ENCODE peak calls at places on chromosomes 11 and 22, in five cellular contexts. One of them, this sample, is unnamed. For H3K4me1, the result is how much of the 10 kb centered on the place peaks cover.

GRCh38 chr22:47645450-47645914 is 883.0 kb downstream of the TBC1D22A start:
- DNase-seq in tibial nerve: no peak
- DNase-seq in lung: no peak
- DNase-seq in body of pancreas: no peak
- DNase-seq in PC-9: no peak
- DNase-seq in this sample: no peak

GRCh38 chr11:131661137-131661536 is 290.7 kb downstream of the NTM start:
- DNase-seq in tibial nerve: no peak
- DNase-seq in lung: no peak
- DNase-seq in body of pancreas: no peak
- DNase-seq in PC-9: no peak
- DNase-seq in this sample: no peak

GRCh38 chr11:76214968-76215548 is 8.8 kb upstream of the WNT11 start:
- DNase-seq in tibial nerve: no peak
- DNase-seq in lung: no peak
- DNase-seq in body of pancreas: no peak
- DNase-seq in PC-9: no peak
- DNase-seq in this sample: no peak

GRCh38 chr22:40178417-40179409 is 988 bp downstream of the TNRC6B start:
- DNase-seq in tibial nerve: no peak
- DNase-seq in lung: no peak
- DNase-seq in body of pancreas: no peak
- DNase-seq in PC-9: no peak
- DNase-seq in this sample: no peak

GRCh38 chr11:44623716-44624491 is 58.4 kb downstream of the CD82 start:
- DNase-seq in tibial nerve: no peak
- DNase-seq in lung: peak
- DNase-seq in body of pancreas: peak
- DNase-seq in PC-9: no peak
- DNase-seq in this sample: peak

GRCh38 chr11:108654994-108655631 is 9.8 kb upstream of the DDX10 start:
- DNase-seq in tibial nerve: no peak
- DNase-seq in lung: no peak
- DNase-seq in body of pancreas: peak
- DNase-seq in PC-9: peak
- DNase-seq in this sample: no peak

GRCh38 chr11:62542750-62543567 is 3.6 kb downstream of the AHNAK start:
- DNase-seq in tibial nerve: peak
- DNase-seq in lung: peak
- DNase-seq in body of pancreas: peak
- DNase-seq in PC-9: peak
- DNase-seq in this sample: peak

GRCh38 chr11:78298216-78298860 is 109.6 kb downstream of the USP35 start:
- DNase-seq in tibial nerve: no peak
- DNase-seq in lung: no peak
- DNase-seq in body of pancreas: no peak
- DNase-seq in PC-9: no peak
- DNase-seq in this sample: no peak

GRCh38 chr22:46674367-46674781 is 54.2 kb downstream of the GRAMD4 start:
- DNase-seq in tibial nerve: no peak
- DNase-seq in lung: peak
- DNase-seq in body of pancreas: no peak
- DNase-seq in PC-9: no peak
- DNase-seq in this sample: no peak

GRCh38 chr11:20327377-20327776 is 36.1 kb upstream of the HTATIP2 start:
- DNase-seq in tibial nerve: no peak
- DNase-seq in lung: no peak
- DNase-seq in body of pancreas: no peak
- DNase-seq in PC-9: no peak
- DNase-seq in this sample: no peak

GRCh38 chr11:30914143-30914762 is 328.1 kb upstream of the MPPED2 start:
- DNase-seq in tibial nerve: no peak
- DNase-seq in lung: no peak
- DNase-seq in body of pancreas: peak
- DNase-seq in PC-9: peak
- DNase-seq in this sample: peak

GRCh38 chr11:9525116-9525515 is 48.4 kb upstream of the WEE1 start:
- DNase-seq in tibial nerve: no peak
- DNase-seq in lung: no peak
- DNase-seq in body of pancreas: no peak
- DNase-seq in PC-9: no peak
- DNase-seq in this sample: no peak

GRCh38 chr22:19845369-19845722 is 9.3 kb downstream of the GNB1L start:
- DNase-seq in tibial nerve: no peak
- DNase-seq in lung: no peak
- DNase-seq in body of pancreas: no peak
- DNase-seq in PC-9: no peak
- DNase-seq in this sample: peak

GRCh38 chr11:36566407-36567053 is 1.3 kb upstream of the RAG1 start:
- DNase-seq in tibial nerve: no peak
- DNase-seq in lung: no peak
- DNase-seq in body of pancreas: no peak
- DNase-seq in PC-9: no peak
- DNase-seq in this sample: no peak

GRCh38 chr11:66884443-66884842 is 27.6 kb downstream of the LRFN4 start:
- DNase-seq in tibial nerve: no peak
- DNase-seq in lung: no peak
- DNase-seq in body of pancreas: no peak
- DNase-seq in PC-9: no peak
- DNase-seq in this sample: no peak

GRCh38 chr11:65982824-65983588 is 19.0 kb downstream of the EIF1AD start:
- DNase-seq in tibial nerve: no peak
- DNase-seq in lung: no peak
- DNase-seq in body of pancreas: no peak
- DNase-seq in PC-9: no peak
- DNase-seq in this sample: no peak

GRCh38 chr11:110133182-110133581 is 40.0 kb downstream of the ZC3H12C start:
- DNase-seq in tibial nerve: no peak
- DNase-seq in lung: no peak
- DNase-seq in body of pancreas: no peak
- DNase-seq in PC-9: no peak
- DNase-seq in this sample: no peak

GRCh38 chr11:103091441-103091809 is 535 bp downstream of the DCUN1D5 start:
- DNase-seq in tibial nerve: peak
- DNase-seq in lung: peak
- DNase-seq in body of pancreas: peak
- DNase-seq in PC-9: peak
- DNase-seq in this sample: no peak

GRCh38 chr22:42308887-42309468 is 38.5 kb upstream of the TCF20 start:
- DNase-seq in tibial nerve: no peak
- DNase-seq in lung: no peak
- DNase-seq in body of pancreas: no peak
- DNase-seq in PC-9: no peak
- DNase-seq in this sample: no peak

GRCh38 chr22:49619301-49619700 is 208.4 kb downstream of the BRD1 start:
- DNase-seq in tibial nerve: no peak
- DNase-seq in lung: no peak
- DNase-seq in body of pancreas: peak
- DNase-seq in PC-9: no peak
- DNase-seq in this sample: no peak

GRCh38 chr22:32546935-32547334 is 72.3 kb downstream of the FBXO7 start:
- DNase-seq in tibial nerve: no peak
- DNase-seq in lung: no peak
- DNase-seq in body of pancreas: no peak
- DNase-seq in PC-9: no peak
- DNase-seq in this sample: no peak

GRCh38 chr11:6404341-6405038 is 14.2 kb downstream of the SMPD1 start:
- DNase-seq in tibial nerve: no peak
- DNase-seq in lung: no peak
- DNase-seq in body of pancreas: no peak
- DNase-seq in PC-9: no peak
- DNase-seq in this sample: no peak
- H3K4me1 ChIP-seq in tibial nerve: under half
- H3K4me1 ChIP-seq in lung: under half
- H3K4me1 ChIP-seq in body of pancreas: under half
- H3K4me1 ChIP-seq in PC-9: under half
- H3K4me1 ChIP-seq in this sample: under half

DNA sequence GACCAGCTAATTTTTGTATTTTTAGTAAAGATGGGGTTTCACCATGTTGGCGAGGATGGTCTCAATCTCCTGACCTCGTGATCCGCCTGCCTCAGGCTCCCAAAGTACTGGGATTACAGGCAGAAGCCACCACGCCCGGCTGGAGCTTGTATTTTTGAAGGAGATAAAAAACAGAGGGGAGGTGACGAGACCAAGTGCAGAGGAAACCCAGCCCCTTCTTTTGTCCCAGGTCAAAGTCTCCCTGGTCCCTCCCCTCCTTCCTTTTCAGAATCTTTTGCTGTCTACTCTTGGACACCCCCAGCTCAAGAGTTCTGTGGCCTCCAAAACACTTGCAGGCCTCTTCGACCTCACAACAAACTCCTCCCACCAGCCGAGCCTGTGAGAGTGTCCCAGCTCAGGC is 12.2 kb upstream of the TMEM184B start:
- DNase-seq in tibial nerve: no peak
- DNase-seq in lung: no peak
- DNase-seq in body of pancreas: no peak
- DNase-seq in PC-9: no peak
- DNase-seq in this sample: no peak
- H3K27ac ChIP-seq in tibial nerve: peak
- H3K27ac ChIP-seq in lung: no peak
- H3K27ac ChIP-seq in body of pancreas: no peak
- H3K27ac ChIP-seq in PC-9: peak
- H3K27ac ChIP-seq in this sample: peak

GRCh38 chr11:34984514-34984913 is 68.1 kb downstream of the PDHX start:
- DNase-seq in tibial nerve: no peak
- DNase-seq in lung: no peak
- DNase-seq in body of pancreas: no peak
- DNase-seq in PC-9: no peak
- DNase-seq in this sample: no peak

GRCh38 chr11:34986883-34987525 is 70.6 kb downstream of the PDHX start:
- DNase-seq in tibial nerve: no peak
- DNase-seq in lung: no peak
- DNase-seq in body of pancreas: peak
- DNase-seq in PC-9: no peak
- DNase-seq in this sample: no peak

GRCh38 chr11:34988294-34989255 is 72.2 kb downstream of the PDHX start:
- DNase-seq in tibial nerve: no peak
- DNase-seq in lung: no peak
- DNase-seq in body of pancreas: no peak
- DNase-seq in PC-9: no peak
- DNase-seq in this sample: no peak

GRCh38 chr11:34987617-34988016 is 71.2 kb downstream of the PDHX start:
- DNase-seq in tibial nerve: no peak
- DNase-seq in lung: no peak
- DNase-seq in body of pancreas: no peak
- DNase-seq in PC-9: no peak
- DNase-seq in this sample: no peak
- H3K4me3 ChIP-seq in tibial nerve: no peak
- H3K4me3 ChIP-seq in lung: no peak
- H3K4me3 ChIP-seq in body of pancreas: no peak
- H3K4me3 ChIP-seq in PC-9: no peak
- H3K4me3 ChIP-seq in this sample: no peak

GRCh38 chr11:64878223-64878493 is 263 bp downstream of the EHD1 start:
- DNase-seq in tibial nerve: no peak
- DNase-seq in lung: no peak
- DNase-seq in body of pancreas: no peak
- DNase-seq in PC-9: peak
- DNase-seq in this sample: peak
- H3K4me1 ChIP-seq in tibial nerve: half or more
- H3K4me1 ChIP-seq in lung: under half
- H3K4me1 ChIP-seq in body of pancreas: under half
- H3K4me1 ChIP-seq in PC-9: under half
- H3K4me1 ChIP-seq in this sample: under half

This sample was measured in right atrium auricular region.